ENCODE peak calls at places on chromosomes 4 and X, in five cellular contexts. One of them, this sample, is unnamed.

GRCh38 chr4:20044502-20044911 is 207.2 kb upstream of the SLIT2 start:
- DNase-seq in B cell: no peak
- DNase-seq in right atrium auricular region: no peak
- DNase-seq in thoracic aorta: no peak
- DNase-seq in endothelial cell: no peak
- DNase-seq in this sample: no peak

GRCh38 chr4:16843831-16844508 is 54.5 kb downstream of the LDB2 start:
- DNase-seq in right atrium auricular region: no peak
- DNase-seq in thoracic aorta: no peak
- DNase-seq in endothelial cell: no peak
- DNase-seq in B cell: no peak
- DNase-seq in this sample: no peak

GRCh38 chr4:152028131-152028530 is 267.3 kb upstream of the GATB start:
- DNase-seq in endothelial cell: no peak
- DNase-seq in B cell: no peak
- DNase-seq in right atrium auricular region: no peak
- DNase-seq in thoracic aorta: no peak
- DNase-seq in this sample: no peak

GRCh38 chr4:98522603-98523395 is 135.6 kb downstream of the TSPAN5 start:
- DNase-seq in B cell: no peak
- DNase-seq in right atrium auricular region: no peak
- DNase-seq in endothelial cell: no peak
- DNase-seq in thoracic aorta: no peak
- DNase-seq in this sample: no peak

GRCh38 chrX:119189586-119189985 is 46.5 kb upstream of the PGRMC1 start:
- DNase-seq in thoracic aorta: no peak
- DNase-seq in endothelial cell: no peak
- DNase-seq in right atrium auricular region: peak; percentile 77
- DNase-seq in B cell: no peak
- DNase-seq in this sample: no peak

GRCh38 chr4:159071969-159072765 is 30.7 kb upstream of the RAPGEF2 start:
- DNase-seq in thoracic aorta: no peak
- DNase-seq in B cell: no peak
- DNase-seq in right atrium auricular region: no peak
- DNase-seq in endothelial cell: no peak
- DNase-seq in this sample: no peak

GRCh38 chr4:15327311-15328298 is 100.2 kb upstream of the C1QTNF7 start:
- DNase-seq in B cell: no peak
- DNase-seq in endothelial cell: no peak
- DNase-seq in thoracic aorta: no peak
- DNase-seq in right atrium auricular region: no peak
- DNase-seq in this sample: no peak

GRCh38 chr4:152643153-152644035 is 36.4 kb downstream of the TMEM154 start:
- DNase-seq in endothelial cell: no peak
- DNase-seq in right atrium auricular region: no peak
- DNase-seq in B cell: peak; percentile 73
- DNase-seq in thoracic aorta: no peak
- DNase-seq in this sample: peak; percentile 80

GRCh38 chrX:132631579-132632232 is 142.9 kb upstream of the MBNL3 start:
- DNase-seq in B cell: no peak
- DNase-seq in endothelial cell: peak; percentile 5
- DNase-seq in right atrium auricular region: no peak
- DNase-seq in thoracic aorta: no peak
- DNase-seq in this sample: peak; percentile 10

GRCh38 chr4:22897520-22898108 is 204.9 kb downstream of the GBA3 start:
- DNase-seq in right atrium auricular region: no peak
- DNase-seq in thoracic aorta: no peak
- DNase-seq in B cell: no peak
- DNase-seq in endothelial cell: peak; percentile 55
- DNase-seq in this sample: peak; percentile 31

GRCh38 chr4:37928896-37929537 is 31.2 kb upstream of the PTTG2 start:
- DNase-seq in right atrium auricular region: no peak
- DNase-seq in endothelial cell: no peak
- DNase-seq in B cell: no peak
- DNase-seq in thoracic aorta: no peak
- DNase-seq in this sample: no peak

GRCh38 chr4:150063128-150063527 is 15.1 kb upstream of the DCLK2 start:
- DNase-seq in endothelial cell: no peak
- DNase-seq in B cell: no peak
- DNase-seq in right atrium auricular region: no peak
- DNase-seq in thoracic aorta: no peak
- DNase-seq in this sample: no peak

GRCh38 chr4:164529058-164529457 is 224.9 kb upstream of the SMIM31 start:
- DNase-seq in endothelial cell: no peak
- DNase-seq in B cell: no peak
- DNase-seq in right atrium auricular region: no peak
- DNase-seq in thoracic aorta: no peak
- DNase-seq in this sample: no peak

GRCh38 chr4:100898844-100899243 is 381.0 kb upstream of the EMCN start:
- DNase-seq in thoracic aorta: no peak
- DNase-seq in endothelial cell: no peak
- DNase-seq in right atrium auricular region: no peak
- DNase-seq in B cell: no peak
- DNase-seq in this sample: no peak

GRCh38 chrX:56800801-56801200 is 71.8 kb downstream of the NBDY start:
- DNase-seq in endothelial cell: no peak
- DNase-seq in right atrium auricular region: no peak
- DNase-seq in B cell: peak; percentile 42
- DNase-seq in thoracic aorta: no peak
- DNase-seq in this sample: peak; percentile 24

DNA sequence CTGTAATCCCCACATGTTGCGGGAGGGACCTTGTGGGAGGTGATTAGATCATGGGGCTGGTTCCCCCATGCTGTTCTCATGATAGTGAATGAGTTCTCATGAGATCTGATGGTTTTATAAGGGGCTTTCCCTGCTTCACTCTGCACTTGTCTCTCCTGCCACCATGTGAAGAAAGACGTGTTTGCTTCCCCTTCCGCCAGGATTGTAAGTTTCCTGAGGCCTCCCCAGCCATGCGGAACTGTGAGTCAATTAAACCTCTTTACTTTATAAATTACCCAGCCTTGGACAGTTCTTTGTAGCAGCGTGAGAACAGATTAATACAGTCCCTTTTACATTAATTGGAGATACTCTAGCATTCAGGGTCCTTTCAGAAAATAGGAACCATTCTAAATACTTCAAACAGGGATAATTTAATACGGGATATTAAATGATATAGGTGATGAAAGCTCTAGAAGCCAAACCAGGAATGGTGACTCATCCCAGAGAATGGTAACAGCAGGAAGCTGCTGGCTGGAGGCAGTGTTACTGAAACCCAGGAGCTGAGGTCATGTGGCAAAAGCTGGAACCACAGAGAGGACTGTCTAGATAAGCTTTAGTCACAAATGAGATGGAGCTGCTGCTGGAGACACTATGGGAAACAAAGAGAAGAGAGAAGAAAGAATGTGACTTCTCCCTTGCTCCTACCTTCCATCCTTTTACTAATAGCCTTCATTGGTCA is 57.3 kb downstream of the GSTCD start:
- DNase-seq in B cell: no peak
- DNase-seq in right atrium auricular region: no peak
- DNase-seq in thoracic aorta: no peak
- DNase-seq in endothelial cell: no peak
- DNase-seq in this sample: no peak
- TF ChIP-seq CTCF in B cell: no peak
- TF ChIP-seq CTCF in right atrium auricular region: no peak
- TF ChIP-seq CTCF in thoracic aorta: no peak
- TF ChIP-seq CTCF in endothelial cell: no peak
- TF ChIP-seq CTCF in this sample: no peak

GRCh38 chrX:38500886-38501285 is 60.5 kb upstream of the TSPAN7 start:
- DNase-seq in right atrium auricular region: no peak
- DNase-seq in B cell: no peak
- DNase-seq in endothelial cell: no peak
- DNase-seq in thoracic aorta: no peak
- DNase-seq in this sample: no peak
- TF ChIP-seq CTCF in right atrium auricular region: no peak
- TF ChIP-seq CTCF in B cell: no peak
- TF ChIP-seq CTCF in endothelial cell: no peak
- TF ChIP-seq CTCF in thoracic aorta: no peak
- TF ChIP-seq CTCF in this sample: no peak

GRCh38 chr4:177100307-177100706 is 209.4 kb upstream of the NEIL3 start:
- DNase-seq in thoracic aorta: no peak
- DNase-seq in right atrium auricular region: no peak
- DNase-seq in B cell: no peak
- DNase-seq in endothelial cell: no peak
- DNase-seq in this sample: no peak
- TF ChIP-seq CTCF in thoracic aorta: no peak
- TF ChIP-seq CTCF in right atrium auricular region: no peak
- TF ChIP-seq CTCF in B cell: no peak
- TF ChIP-seq CTCF in endothelial cell: no peak
- TF ChIP-seq CTCF in this sample: no peak

GRCh38 chr4:72966652-72967051 is 102.9 kb downstream of the COX18 start:
- DNase-seq in endothelial cell: no peak
- DNase-seq in thoracic aorta: no peak
- DNase-seq in B cell: no peak
- DNase-seq in right atrium auricular region: no peak
- DNase-seq in this sample: no peak

GRCh38 chr4:72974694-72975487 is 94.6 kb downstream of the COX18 start:
- DNase-seq in B cell: no peak
- DNase-seq in endothelial cell: no peak
- DNase-seq in right atrium auricular region: no peak
- DNase-seq in thoracic aorta: no peak
- DNase-seq in this sample: no peak

GRCh38 chr4:72969957-72970356 is 99.6 kb downstream of the COX18 start:
- DNase-seq in thoracic aorta: peak; percentile 5
- DNase-seq in endothelial cell: no peak
- DNase-seq in right atrium auricular region: peak; percentile 59
- DNase-seq in B cell: no peak
- DNase-seq in this sample: no peak

GRCh38 chr4:72971572-72971971 is 97.9 kb downstream of the COX18 start:
- DNase-seq in thoracic aorta: no peak
- DNase-seq in B cell: no peak
- DNase-seq in right atrium auricular region: no peak
- DNase-seq in endothelial cell: no peak
- DNase-seq in this sample: no peak

DNA sequence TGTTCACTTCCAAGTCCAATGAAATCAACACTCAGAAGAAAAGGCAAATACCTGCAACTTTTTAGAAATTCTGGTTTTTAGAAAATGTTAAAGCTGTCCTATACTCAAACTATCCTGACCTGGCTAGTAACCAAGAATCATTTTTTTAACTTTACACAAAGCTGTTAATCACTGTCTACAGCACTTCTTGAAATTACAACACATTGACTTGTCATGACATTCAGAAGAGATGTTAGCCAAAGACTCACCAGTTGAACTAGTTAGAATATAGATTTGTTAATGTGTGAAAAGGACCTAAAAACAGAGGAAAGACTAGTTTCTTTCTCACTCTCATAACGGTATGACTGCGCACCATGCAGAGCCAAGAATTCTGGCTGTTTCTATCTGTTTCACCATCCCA is 98.8 kb downstream of the COX18 start:
- DNase-seq in right atrium auricular region: no peak
- DNase-seq in B cell: no peak
- DNase-seq in endothelial cell: no peak
- DNase-seq in thoracic aorta: no peak
- DNase-seq in this sample: no peak
- TF ChIP-seq CTCF in right atrium auricular region: no peak
- TF ChIP-seq CTCF in B cell: no peak
- TF ChIP-seq CTCF in endothelial cell: no peak
- TF ChIP-seq CTCF in thoracic aorta: no peak
- TF ChIP-seq CTCF in this sample: no peak

GRCh38 chrX:83934220-83934619 is 73.3 kb downstream of the CYLC1 start:
- DNase-seq in B cell: no peak
- DNase-seq in thoracic aorta: no peak
- DNase-seq in endothelial cell: no peak
- DNase-seq in right atrium auricular region: no peak
- DNase-seq in this sample: no peak
- TF ChIP-seq CTCF in B cell: no peak
- TF ChIP-seq CTCF in thoracic aorta: no peak
- TF ChIP-seq CTCF in endothelial cell: no peak
- TF ChIP-seq CTCF in right atrium auricular region: no peak
- TF ChIP-seq CTCF in this sample: no peak

GRCh38 chrX:35726176-35726575 is 72.0 kb upstream of the MAGEB16 start:
- DNase-seq in right atrium auricular region: no peak
- DNase-seq in thoracic aorta: no peak
- DNase-seq in endothelial cell: no peak
- DNase-seq in B cell: no peak
- DNase-seq in this sample: no peak
- TF ChIP-seq CTCF in right atrium auricular region: no peak
- TF ChIP-seq CTCF in thoracic aorta: no peak
- TF ChIP-seq CTCF in endothelial cell: no peak
- TF ChIP-seq CTCF in B cell: no peak
- TF ChIP-seq CTCF in this sample: no peak

DNA sequence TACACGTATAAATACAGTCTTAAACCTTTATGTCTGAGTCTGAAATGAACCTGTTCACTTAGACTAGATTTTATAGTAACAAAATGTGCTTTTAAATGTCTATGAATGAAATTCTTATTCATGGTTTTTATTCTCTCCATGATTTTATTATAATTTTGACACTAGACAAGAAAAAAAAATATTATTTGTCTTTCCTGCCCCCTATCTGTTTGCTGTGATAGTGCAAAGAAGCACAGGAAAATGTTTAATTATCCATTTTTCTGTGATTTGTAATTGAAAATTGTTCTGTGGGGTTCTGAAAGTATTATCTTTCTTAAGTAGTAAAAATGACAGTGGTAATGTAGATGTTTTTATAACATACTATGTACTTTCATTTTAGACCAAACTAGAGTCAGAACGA is 52.0 kb downstream of the INTS6L start:
- DNase-seq in right atrium auricular region: no peak
- DNase-seq in endothelial cell: no peak
- DNase-seq in thoracic aorta: no peak
- DNase-seq in B cell: no peak
- DNase-seq in this sample: no peak
- TF ChIP-seq CTCF in right atrium auricular region: no peak
- TF ChIP-seq CTCF in endothelial cell: peak; percentile 55
- TF ChIP-seq CTCF in thoracic aorta: no peak
- TF ChIP-seq CTCF in B cell: peak; percentile 51
- TF ChIP-seq CTCF in this sample: no peak

GRCh38 chr4:185396724-185397402 is at the start of gene ANKRD37:
- DNase-seq in endothelial cell: peak; percentile 38
- DNase-seq in right atrium auricular region: peak; percentile 66
- DNase-seq in B cell: no peak
- DNase-seq in thoracic aorta: no peak
- DNase-seq in this sample: no peak
- TF ChIP-seq CTCF in endothelial cell: no peak
- TF ChIP-seq CTCF in right atrium auricular region: no peak
- TF ChIP-seq CTCF in B cell: no peak
- TF ChIP-seq CTCF in thoracic aorta: peak; percentile 30
- TF ChIP-seq CTCF in this sample: no peak

This sample was measured in GM20000.